ENCODE peak calls at places on chromosomes 16 and 17, in four cellular contexts. B is fibroblast of villous mesenchyme, A is IMR-90, D is A673. N is an unnamed sample.

GRCh38 chr16:15946257-15947044 is 3.0 kb upstream of the ABCC1 start:
- DNase-seq in B (peak; percentile 73), A (peak; percentile 91), D (peak; percentile 62), N (peak; percentile 76)

GRCh38 chr16:2009791-2010510 is at the start of gene ZNF598:
- DNase-seq in B (peak; percentile 86), A (peak; percentile 84), D (peak; percentile 93), N (peak; percentile 85)

GRCh38 chr16:1216296-1216619 is 8.8 kb downstream of the TPSG1 start:
- DNase-seq in B (no peak), A (no peak), D (no peak), N (no peak)

GRCh38 chr17:31888124-31888523 is 13.4 kb downstream of the UTP6 start:
- DNase-seq in B (no peak), A (no peak), D (no peak), N (no peak)

GRCh38 chr17:41451154-41451728 is 10.5 kb upstream of the KRT38 start:
- DNase-seq in B (peak; percentile 54), A (peak; percentile 59), D (no peak), N (peak; percentile 14)

GRCh38 chr17:47789611-47790520 is 31.7 kb downstream of the OSBPL7 start:
- DNase-seq in B (peak; percentile 35), A (peak; percentile 38), D (peak; percentile 30), N (peak; percentile 59)

GRCh38 chr16:13153696-13154095 is 252.3 kb downstream of the SHISA9 start:
- DNase-seq in B (no peak), A (no peak), D (no peak), N (no peak)

GRCh38 chr16:1614226-1615102 is 2.3 kb downstream of the CRAMP1 start:
- DNase-seq in B (peak; percentile 50), A (peak; percentile 30), D (peak; percentile 30), N (peak; percentile 40)

GRCh38 chr16:66416136-66416535 is 11.0 kb upstream of the BEAN1 start:
- DNase-seq in B (peak; percentile 29), A (no peak), D (no peak), N (no peak)

GRCh38 chr16:28609631-28610594 is at the start of gene SULT1A1:
- DNase-seq in B (no peak), A (no peak), D (peak; percentile 33), N (peak; percentile 40)

GRCh38 chr16:1527836-1528811 is 5.3 kb upstream of the TMEM204 start:
- DNase-seq in B (peak; percentile 22), A (no peak), D (no peak), N (peak; percentile 33)

GRCh38 chr17:71237903-71238538 is 882.8 kb upstream of the SOX9 start:
- DNase-seq in B (peak; percentile 55), A (peak; percentile 53), D (peak; percentile 12), N (peak; percentile 73)
- TF ChIP-seq CTCF in B (peak; percentile 45), A (peak; percentile 48), D (peak; percentile 17), N (peak; percentile 58)

GRCh38 chr17:83099570-83100181 is 20.3 kb downstream of the METRNL start:
- DNase-seq in B (peak; percentile 54), A (no peak), D (no peak), N (peak; percentile 37)
- H3K4me3 ChIP-seq in B (no peak overlapping the region), A (no peak overlapping the region), D (no peak overlapping the region), N (no peak overlapping the region)

GRCh38 chr17:58254803-58255202 is 16.4 kb downstream of the LPO start:
- DNase-seq in B (no peak), A (no peak), D (no peak), N (no peak)
- TF ChIP-seq CTCF in B (no peak), A (no peak), D (no peak), N (peak; percentile 9)

DNA sequence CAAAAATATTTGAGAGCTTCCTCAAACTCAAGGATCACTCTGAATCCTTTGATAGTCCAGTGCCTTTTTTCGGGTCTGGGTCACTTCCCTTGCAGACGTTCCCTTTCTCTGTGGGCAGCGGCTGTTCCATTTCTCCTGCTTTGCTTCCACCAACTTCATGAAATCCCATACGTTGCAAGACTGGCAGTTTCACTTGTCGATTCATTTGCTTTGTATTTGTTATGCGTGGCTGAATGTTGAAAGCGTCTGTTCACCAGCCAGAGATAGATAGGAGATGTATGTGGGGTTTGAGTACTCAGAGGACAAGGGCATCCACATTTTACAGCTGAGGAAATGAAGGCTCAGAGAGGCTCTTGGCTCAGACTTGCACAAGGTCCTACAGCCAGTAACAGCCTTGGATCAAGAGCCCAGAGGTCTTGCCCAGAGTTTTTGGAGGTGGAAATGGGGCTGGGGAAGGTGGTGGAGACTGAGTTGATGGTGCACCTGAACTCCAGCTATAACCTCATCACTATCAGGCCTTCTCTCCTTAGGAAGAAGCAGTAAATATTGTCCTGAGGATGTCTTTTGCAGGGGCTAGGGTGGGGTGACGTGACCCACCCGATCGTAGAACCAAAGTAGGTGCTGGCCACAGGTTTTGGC is 1.3 kb upstream of the CCDC102A start:
- DNase-seq in B (no peak), A (no peak), D (no peak), N (no peak)
- H3K4me3 ChIP-seq in B (no peak overlapping the region), A (no peak overlapping the region), D (no peak overlapping the region), N (no peak overlapping the region)

GRCh38 chr17:75927286-75927922 is 13.4 kb downstream of the FBF1 start:
- DNase-seq in B (peak; percentile 45), A (no peak), D (peak; percentile 33), N (peak; percentile 31)
- TF ChIP-seq CTCF in B (peak; percentile 16), A (peak; percentile 18), D (peak; percentile 50), N (peak; percentile 55)

GRCh38 chr16:81860867-81861266 is 81.8 kb downstream of the PLCG2 start:
- DNase-seq in B (no peak), A (no peak), D (no peak), N (no peak)
- H3K4me3 ChIP-seq in B (no peak overlapping the region), A (no peak overlapping the region), D (no peak overlapping the region), N (no peak overlapping the region)